ENCODE peak calls at places on chromosomes 7 and 10, in four cellular contexts. X is IMR-90, C is HepG2, I is K562. K is an unnamed sample.

GRCh38 chr10:116912162-116912561 is 62.9 kb downstream of the ENO4 start:
- DNase-seq in C (no peak), X (no peak), I (no peak), K (no peak)

GRCh38 chr10:106931853-106932249 is 232.7 kb downstream of the SORCS1 start:
- DNase-seq in I (no peak), C (no peak), X (no peak), K (no peak)

GRCh38 chr10:100970914-100971811 is 1.9 kb downstream of the SEMA4G start:
- DNase-seq in I (no peak), X (no peak), C (peak; percentile 99), K (peak; percentile 65)

GRCh38 chr10:66642217-66642616 is 283.6 kb upstream of the LRRTM3 start:
- DNase-seq in I (no peak), X (no peak), C (no peak), K (no peak)

GRCh38 chr7:88276605-88277153 is 30.0 kb downstream of the STEAP4 start:
- DNase-seq in X (no peak), I (no peak), C (no peak), K (no peak)

GRCh38 chr10:114308470-114309110 is 69.5 kb downstream of the VWA2 start:
- DNase-seq in X (no peak), I (no peak), C (no peak), K (no peak)

GRCh38 chr10:103828107-103828506 is 27.3 kb downstream of the SH3PXD2A start:
- DNase-seq in I (no peak), C (no peak), X (no peak), K (no peak)

GRCh38 chr7:18320971-18321567 is 174.5 kb upstream of the HDAC9 start:
- DNase-seq in I (peak; percentile 26), X (peak; percentile 58), C (peak; percentile 23), K (peak; percentile 55)

GRCh38 chr10:104243567-104243966 is 11.1 kb upstream of the GSTO1 start:
- DNase-seq in C (peak; percentile 33), I (no peak), X (no peak), K (no peak)

GRCh38 chr7:141073641-141074161 is at the start of gene TMEM178B:
- DNase-seq in X (no peak), I (no peak), C (no peak), K (no peak)

GRCh38 chr10:102230861-102231356 is 4.8 kb downstream of the ELOVL3 start:
- DNase-seq in X (no peak), I (peak; percentile 44), C (no peak), K (peak; percentile 40)

GRCh38 chr10:24494777-24495176 is 228.9 kb downstream of the ARHGAP21 start:
- DNase-seq in I (no peak), C (no peak), X (no peak), K (no peak)

GRCh38 chr7:76129366-76129765 is 72.3 kb upstream of the SRRM3 start:
- DNase-seq in C (no peak), X (peak; percentile 37), I (no peak), K (no peak)

GRCh38 chr10:48598243-48598935 is 6.5 kb downstream of the ARHGAP22 start:
- DNase-seq in I (no peak), C (no peak), X (no peak), K (no peak)

GRCh38 chr10:132881186-132881920 is 61.0 kb downstream of the CFAP46 start:
- DNase-seq in X (no peak), C (no peak), I (no peak), K (no peak)

GRCh38 chr10:103353281-103353680 is 2.3 kb upstream of the PCGF6 start:
- DNase-seq in X (no peak), C (peak; percentile 13), I (no peak), K (peak; percentile 37)

GRCh38 chr10:122648599-122649428 is 50.8 kb downstream of the C10orf120 start:
- DNase-seq in C (peak; percentile 49), X (peak; percentile 31), I (peak; percentile 39), K (peak; percentile 30)

GRCh38 chr10:130377986-130378545 is 241.9 kb downstream of the GLRX3 start:
- DNase-seq in I (no peak), C (no peak), X (no peak), K (no peak)

GRCh38 chr10:13143761-13144160 is 17.6 kb upstream of the MCM10 start:
- DNase-seq in C (no peak), I (no peak), X (no peak), K (no peak)

GRCh38 chr7:27235387-27236052 is 7.1 kb upstream of the EVX1 start:
- DNase-seq in X (no peak), C (peak; percentile 13), I (peak; percentile 31), K (peak; percentile 73)

GRCh38 chr10:14578060-14578952 is 196.4 kb downstream of the FAM107B start:
- DNase-seq in X (peak; percentile 68), I (no peak), C (peak; percentile 90), K (peak; percentile 92)

GRCh38 chr7:520503-521161 is 986 bp upstream of the PDGFA start:
- DNase-seq in I (peak; percentile 68), X (no peak), C (no peak), K (no peak)

GRCh38 chr7:36763084-36763807 is 39.0 kb upstream of the AOAH start:
- DNase-seq in I (no peak), C (no peak), X (peak; percentile 31), K (no peak)

GRCh38 chr7:133315332-133316040 is 62.6 kb downstream of the EXOC4 start:
- DNase-seq in C (no peak), X (peak; percentile 75), I (no peak), K (no peak)

GRCh38 chr7:66654275-66655112 is 25.8 kb downstream of the KCTD7 start:
- DNase-seq in I (peak; percentile 97), X (peak; percentile 97), C (peak; percentile 99), K (peak; percentile 98)

DNA sequence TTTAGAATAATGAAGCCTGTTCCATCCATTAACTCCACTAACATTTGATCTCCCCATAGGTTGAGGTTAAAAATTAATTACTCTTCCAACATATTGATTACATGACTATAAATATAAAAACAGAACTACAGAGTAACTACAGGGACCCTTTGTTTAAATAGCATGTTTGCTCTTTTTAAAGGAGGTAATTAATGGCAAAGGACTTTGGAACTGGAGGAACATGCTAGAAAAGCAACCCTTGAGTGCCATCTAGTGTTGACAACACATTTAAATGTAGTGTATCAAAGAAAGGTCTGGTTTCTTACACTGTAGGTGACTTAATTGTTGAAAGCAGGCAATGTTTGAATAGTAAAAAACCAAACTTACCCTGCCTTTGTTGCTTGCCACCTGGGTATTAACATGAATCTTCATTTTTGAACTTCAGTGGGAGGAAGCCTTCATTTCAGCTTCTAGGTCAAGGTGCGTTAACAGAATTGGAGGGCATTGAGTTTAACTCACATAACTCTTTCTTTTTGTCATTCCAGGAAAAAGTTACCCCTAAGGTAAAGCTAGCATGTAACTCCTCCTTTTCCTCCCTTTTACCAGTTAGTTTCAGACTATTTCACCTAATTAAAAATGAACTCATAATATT is 52.6 kb upstream of the CAPZA2 start:
- DNase-seq in C (peak; percentile 92), I (peak; percentile 41), X (peak; percentile 77), K (no peak)
- TF ChIP-seq MAZ in C (no peak), I (no peak), X (no peak), K (no peak)

GRCh38 chr7:47893721-47894365 is 54.4 kb downstream of the PKD1L1 start:
- DNase-seq in I (no peak), C (no peak), X (no peak), K (no peak)

GRCh38 chr7:47896809-47897423 is 51.4 kb downstream of the PKD1L1 start:
- DNase-seq in X (no peak), I (no peak), C (no peak), K (no peak)

GRCh38 chr7:47897831-47898230 is 50.4 kb downstream of the PKD1L1 start:
- DNase-seq in C (no peak), I (no peak), X (no peak), K (no peak)

GRCh38 chr7:47893238-47893637 is 55.0 kb downstream of the PKD1L1 start:
- DNase-seq in X (no peak), C (peak; percentile 13), I (peak; percentile 68), K (peak; percentile 35)

GRCh38 chr7:47895026-47895425 is 53.2 kb downstream of the PKD1L1 start:
- DNase-seq in C (no peak), I (no peak), X (no peak), K (no peak)
- TF ChIP-seq MAZ in C (no peak), I (no peak), X (no peak), K (no peak)

DNA sequence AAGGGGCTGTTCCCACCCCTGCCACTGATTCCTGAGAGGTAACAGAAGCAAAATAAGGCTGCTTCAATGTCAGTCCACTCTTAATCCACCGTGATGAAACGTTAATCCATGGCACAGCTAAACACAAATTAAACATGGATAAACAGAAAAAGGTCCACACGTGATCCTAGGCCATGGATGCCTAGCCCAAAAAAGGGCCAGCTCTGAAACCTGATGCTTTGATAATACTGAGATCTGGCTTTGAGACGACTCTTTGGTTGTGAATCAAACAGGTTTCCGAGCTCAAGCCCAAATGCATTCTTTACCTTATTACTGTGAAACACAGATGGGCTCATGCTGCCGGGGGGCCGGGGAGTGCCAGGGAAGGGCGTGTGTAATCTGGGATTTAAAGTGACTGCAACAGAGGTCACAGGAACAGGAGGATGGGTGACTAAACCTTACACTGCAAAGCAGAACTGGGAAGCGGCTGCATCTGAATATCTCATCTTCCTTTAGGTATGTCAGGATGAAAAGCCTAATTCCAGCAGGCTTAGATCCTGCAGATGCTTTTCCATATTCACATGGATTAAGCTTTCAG is 86.5 kb downstream of the ZRANB1 start:
- DNase-seq in C (no peak), X (peak; percentile 29), I (no peak), K (no peak)
- TF ChIP-seq MAZ in C (no peak), X (no peak), I (no peak), K (no peak)

DNA sequence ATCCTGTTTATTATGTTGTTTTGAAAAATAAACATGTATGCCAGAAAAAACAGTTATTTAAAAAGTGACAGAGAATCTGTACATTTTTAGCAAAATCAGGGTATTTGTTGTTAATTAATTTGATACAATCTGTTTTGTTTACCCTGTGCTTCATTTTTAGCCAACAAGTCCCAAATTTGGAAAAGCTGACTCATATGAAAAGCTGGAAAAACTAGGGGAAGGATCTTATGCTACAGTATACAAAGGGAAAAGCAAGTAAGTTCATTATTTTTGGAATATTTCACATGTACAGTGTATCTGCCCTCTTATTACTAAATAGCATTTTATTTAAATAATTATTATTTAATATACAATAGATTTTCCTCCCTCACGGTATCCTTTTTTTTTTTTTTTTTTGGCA is 151.4 kb downstream of the CDK14 start:
- DNase-seq in I (no peak), C (no peak), X (no peak), K (no peak)
- TF ChIP-seq MAZ in I (no peak), C (no peak), X (no peak), K (no peak)

DNA sequence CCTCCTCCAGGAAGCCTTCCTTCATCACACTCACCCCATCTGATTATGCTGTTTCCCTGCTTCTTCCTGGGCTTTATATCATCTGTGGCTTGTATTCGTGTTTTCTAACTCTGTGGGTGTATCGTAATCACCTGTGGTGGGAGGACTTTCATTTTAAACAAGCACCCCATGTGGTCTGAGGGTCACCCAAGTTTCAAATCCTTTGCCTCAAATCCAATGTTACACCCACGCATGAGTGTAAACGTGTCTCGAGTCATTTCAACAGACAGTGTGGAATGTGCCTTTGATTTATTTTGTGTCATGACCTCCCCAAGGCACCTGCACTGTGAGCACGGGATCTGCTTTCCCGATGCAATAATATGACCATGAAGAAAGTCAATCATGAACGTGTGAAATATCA is 17.5 kb upstream of the LYZL2 start:
- DNase-seq in C (no peak), I (no peak), X (no peak), K (no peak)
- TF ChIP-seq MAZ in C (no peak), I (no peak), X (no peak), K (no peak)

GRCh38 chr10:81862596-81862995 is 12.4 kb upstream of the NRG3 start:
- DNase-seq in I (no peak), C (no peak), X (no peak), K (no peak)
- TF ChIP-seq MAZ in I (no peak), C (no peak), X (no peak), K (no peak)

GRCh38 chr10:88008866-88009470 is 145.5 kb downstream of the PTEN start:
- DNase-seq in X (peak; percentile 52), C (no peak), I (no peak), K (peak; percentile 50)
- TF ChIP-seq MAZ in X (no peak), C (no peak), I (no peak), K (no peak)